ENCODE peak calls at places on chromosomes 6 and 20, in five cellular contexts. V is SJSA1, H is iPS DF 6.9, B is fibroblast of lung, U is upper lobe of left lung. P is an unnamed sample.

GRCh38 chr6:109450801-109451200 is 4.8 kb downstream of the MICAL1 start:
- DNase-seq in U (no peak), H (no peak), V (no peak), B (no peak), P (no peak)

GRCh38 chr6:19613678-19614077 is 223.5 kb upstream of the ID4 start:
- DNase-seq in H (peak), V (no peak), B (no peak), U (no peak), P (no peak)

GRCh38 chr20:19996970-19997369 is 20.2 kb upstream of the NAA20 start:
- DNase-seq in H (no peak), B (peak), V (no peak), U (peak), P (no peak)

GRCh38 chr6:7541175-7542064 is at the start of gene DSP:
- DNase-seq in H (no peak), V (peak), U (peak), B (no peak), P (no peak)

GRCh38 chr6:4967301-4968030 is 36.4 kb downstream of the RPP40 start:
- DNase-seq in U (no peak), H (no peak), B (peak), V (no peak), P (no peak)

GRCh38 chr20:56839791-56840190 is 210.7 kb downstream of the TFAP2C start:
- DNase-seq in V (no peak), B (no peak), H (no peak), U (no peak), P (no peak)

GRCh38 chr20:45343867-45344721 is 4.1 kb downstream of the SDC4 start:
- DNase-seq in V (peak), U (no peak), H (no peak), B (peak), P (peak)

GRCh38 chr6:132007474-132008190 is 56.5 kb upstream of the CCN2 start:
- DNase-seq in B (peak), H (no peak), U (no peak), V (no peak), P (no peak)

GRCh38 chr20:6519556-6519955 is 247.9 kb upstream of the BMP2 start:
- DNase-seq in H (no peak), V (peak), U (no peak), B (peak), P (no peak)

GRCh38 chr6:33621396-33622388 is 570 bp downstream of the ITPR3 start:
- DNase-seq in B (no peak), V (no peak), H (no peak), U (peak), P (no peak)

GRCh38 chr6:16097382-16098171 is 31.3 kb upstream of the MYLIP start:
- DNase-seq in B (no peak), V (no peak), H (no peak), U (no peak), P (no peak)

GRCh38 chr20:46916244-46916603 is 21.6 kb downstream of the EYA2 start:
- DNase-seq in U (no peak), V (no peak), H (no peak), B (no peak), P (no peak)

GRCh38 chr6:42367353-42368011 is 84.2 kb downstream of the TRERF1 start:
- DNase-seq in B (peak), V (peak), U (no peak), H (no peak), P (no peak)
- H3K4me3 ChIP-seq in B (no peak), V (no peak), U (peak), H (no peak), P (no peak)

GRCh38 chr6:144373195-144373594 is 88.1 kb downstream of the UTRN start:
- DNase-seq in B (no peak), U (no peak), H (no peak), V (no peak), P (no peak)

GRCh38 chr6:144378437-144378836 is 93.3 kb downstream of the UTRN start:
- DNase-seq in V (no peak), B (peak), H (no peak), U (no peak), P (no peak)

GRCh38 chr6:144372116-144372515 is 87.0 kb downstream of the UTRN start:
- DNase-seq in B (no peak), U (no peak), H (no peak), V (no peak), P (no peak)

GRCh38 chr6:144377586-144377985 is 92.5 kb downstream of the UTRN start:
- DNase-seq in V (no peak), H (no peak), B (peak), U (no peak), P (no peak)

GRCh38 chr6:144372611-144373010 is 87.5 kb downstream of the UTRN start:
- DNase-seq in B (no peak), V (no peak), H (no peak), U (no peak), P (no peak)
- H3K27ac ChIP-seq in B (no peak), V (no peak), H (no peak), U (no peak), P (no peak)

GRCh38 chr6:93792751-93793150 is 373.4 kb upstream of the EPHA7 start:
- DNase-seq in B (peak), V (no peak), H (no peak), U (no peak), P (no peak)
- H3K4me3 ChIP-seq in B (no peak), V (no peak), H (no peak), U (no peak), P (no peak)

DNA sequence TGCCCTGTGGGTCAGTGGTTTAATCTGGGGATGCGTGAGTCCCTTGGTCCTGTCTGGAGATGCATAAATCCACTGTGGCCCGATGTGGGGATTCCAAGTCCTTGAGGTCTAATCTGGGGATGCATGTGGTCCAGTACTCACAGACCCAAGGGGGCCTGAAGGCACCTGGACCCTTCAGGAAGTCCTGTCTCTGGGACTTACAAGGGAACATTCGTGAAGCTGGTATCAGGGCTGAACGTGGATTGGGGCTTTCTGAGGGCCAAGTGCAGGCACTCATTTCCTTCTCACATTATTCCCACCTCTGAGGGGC is 25.2 kb upstream of the GTSF1L start:
- DNase-seq in V (no peak), B (no peak), U (no peak), H (no peak), P (no peak)
- H3K27ac ChIP-seq in V (peak), B (peak), U (no peak), H (no peak), P (no peak)

GRCh38 chr6:107510108-107510507 is 20.2 kb downstream of the SOBP start:
- DNase-seq in U (no peak), V (no peak), H (no peak), B (no peak), P (no peak)

GRCh38 chr6:107513214-107513613 is 23.3 kb downstream of the SOBP start:
- DNase-seq in H (no peak), U (no peak), B (no peak), V (no peak), P (no peak)

GRCh38 chr6:107511410-107512070 is 21.6 kb downstream of the SOBP start:
- DNase-seq in V (no peak), U (no peak), H (no peak), B (no peak), P (no peak)

GRCh38 chr6:107506145-107506544 is 16.2 kb downstream of the SOBP start:
- DNase-seq in U (no peak), V (no peak), H (no peak), B (no peak), P (no peak)

DNA sequence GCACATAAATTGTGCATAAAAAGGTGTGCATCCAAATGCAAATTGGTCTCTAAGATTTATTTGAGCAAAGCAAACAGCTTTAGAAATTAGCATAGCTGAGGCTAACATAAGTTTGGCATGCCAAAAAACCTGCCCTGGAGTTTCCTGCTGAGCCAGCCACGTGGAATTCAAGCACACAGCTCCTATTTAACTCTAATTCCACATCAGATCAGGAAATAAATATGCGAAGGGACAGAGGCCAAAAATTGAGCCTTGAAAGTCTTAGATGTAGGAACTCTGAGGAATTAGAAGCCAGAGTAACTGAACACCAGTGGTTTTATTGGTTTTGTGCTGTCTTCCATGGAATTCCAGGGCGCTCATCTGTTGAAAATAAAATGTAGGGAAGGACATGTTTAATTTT is 19.6 kb downstream of the SOBP start:
- DNase-seq in H (no peak), V (no peak), B (no peak), U (no peak), P (no peak)
- H3K4me3 ChIP-seq in H (no peak), V (no peak), B (no peak), U (no peak), P (no peak)

DNA sequence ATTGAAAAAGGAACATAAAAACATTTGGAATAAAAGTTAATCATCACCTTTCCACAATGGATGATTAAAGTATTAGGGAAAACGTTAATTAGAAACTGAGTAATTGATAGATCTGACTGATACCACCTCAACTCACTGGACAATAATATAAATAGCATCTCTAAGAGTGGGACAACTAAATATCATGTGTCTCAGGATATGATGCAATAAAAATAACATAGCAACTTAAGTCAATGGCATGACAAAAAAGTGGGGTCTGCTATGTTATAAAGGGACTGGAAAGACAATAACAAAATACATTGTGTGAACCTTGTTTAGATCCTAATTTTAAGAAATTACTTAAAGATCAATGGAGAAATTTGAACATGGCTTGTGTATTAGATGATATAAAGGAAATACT is 10.3 kb downstream of the OR12D1 start:
- DNase-seq in U (no peak), H (no peak), V (no peak), B (no peak), P (no peak)
- H3K27ac ChIP-seq in U (no peak), H (no peak), V (no peak), B (no peak), P (no peak)

GRCh38 chr20:21862958-21863357 is 157.5 kb downstream of the PAX1 start:
- DNase-seq in B (no peak), U (no peak), V (no peak), H (no peak), P (no peak)

DNA sequence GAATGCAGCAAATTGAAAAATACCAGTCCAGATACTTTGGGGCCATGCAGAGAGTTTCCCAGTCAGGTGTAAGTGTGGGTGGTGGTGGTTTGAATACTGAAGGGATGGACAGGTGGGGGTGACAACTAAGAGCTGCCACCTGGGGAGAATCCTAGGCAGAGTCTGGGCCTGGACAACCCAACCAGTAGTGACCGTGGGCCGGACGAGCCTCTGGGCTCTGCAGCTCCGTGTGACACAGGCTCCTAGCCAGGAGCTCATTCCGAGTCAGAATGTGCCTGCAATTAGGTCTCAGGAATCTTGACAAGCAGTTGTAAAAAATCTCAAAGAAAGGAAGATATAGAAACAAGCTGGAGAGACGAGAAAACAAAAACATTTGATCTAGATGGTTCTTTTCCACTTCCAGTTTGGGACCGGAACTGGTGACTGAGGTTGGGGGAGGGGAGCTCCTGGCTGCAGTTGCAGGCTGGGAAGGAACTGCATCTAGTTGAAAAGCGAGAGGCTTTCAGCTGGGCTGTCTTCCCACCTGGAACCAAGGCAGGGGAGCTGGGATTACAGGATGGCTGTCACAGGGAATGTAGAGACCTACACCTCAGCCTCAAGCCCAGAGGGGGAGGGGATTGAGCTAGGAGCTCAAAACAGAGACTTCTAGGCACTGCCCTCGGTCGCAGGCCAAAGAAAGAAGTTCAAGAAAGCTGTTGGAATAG is 156.9 kb downstream of the PAX1 start:
- DNase-seq in U (peak), V (no peak), H (peak), B (no peak), P (no peak)
- H3K4me3 ChIP-seq in U (no peak), V (no peak), H (no peak), B (no peak), P (no peak)

GRCh38 chr6:298233-299049 is 6.2 kb downstream of the DUSP22 start:
- DNase-seq in U (no peak), H (no peak), V (no peak), B (no peak), P (no peak)

GRCh38 chr6:294656-295565 is 2.6 kb downstream of the DUSP22 start:
- DNase-seq in B (no peak), V (no peak), U (no peak), H (no peak), P (no peak)

GRCh38 chr6:299050-299980 is 7.0 kb downstream of the DUSP22 start:
- DNase-seq in H (no peak), B (peak), V (no peak), U (peak), P (no peak)

GRCh38 chr6:297571-298232 is 5.4 kb downstream of the DUSP22 start:
- DNase-seq in V (no peak), B (no peak), H (no peak), U (no peak), P (no peak)

DNA sequence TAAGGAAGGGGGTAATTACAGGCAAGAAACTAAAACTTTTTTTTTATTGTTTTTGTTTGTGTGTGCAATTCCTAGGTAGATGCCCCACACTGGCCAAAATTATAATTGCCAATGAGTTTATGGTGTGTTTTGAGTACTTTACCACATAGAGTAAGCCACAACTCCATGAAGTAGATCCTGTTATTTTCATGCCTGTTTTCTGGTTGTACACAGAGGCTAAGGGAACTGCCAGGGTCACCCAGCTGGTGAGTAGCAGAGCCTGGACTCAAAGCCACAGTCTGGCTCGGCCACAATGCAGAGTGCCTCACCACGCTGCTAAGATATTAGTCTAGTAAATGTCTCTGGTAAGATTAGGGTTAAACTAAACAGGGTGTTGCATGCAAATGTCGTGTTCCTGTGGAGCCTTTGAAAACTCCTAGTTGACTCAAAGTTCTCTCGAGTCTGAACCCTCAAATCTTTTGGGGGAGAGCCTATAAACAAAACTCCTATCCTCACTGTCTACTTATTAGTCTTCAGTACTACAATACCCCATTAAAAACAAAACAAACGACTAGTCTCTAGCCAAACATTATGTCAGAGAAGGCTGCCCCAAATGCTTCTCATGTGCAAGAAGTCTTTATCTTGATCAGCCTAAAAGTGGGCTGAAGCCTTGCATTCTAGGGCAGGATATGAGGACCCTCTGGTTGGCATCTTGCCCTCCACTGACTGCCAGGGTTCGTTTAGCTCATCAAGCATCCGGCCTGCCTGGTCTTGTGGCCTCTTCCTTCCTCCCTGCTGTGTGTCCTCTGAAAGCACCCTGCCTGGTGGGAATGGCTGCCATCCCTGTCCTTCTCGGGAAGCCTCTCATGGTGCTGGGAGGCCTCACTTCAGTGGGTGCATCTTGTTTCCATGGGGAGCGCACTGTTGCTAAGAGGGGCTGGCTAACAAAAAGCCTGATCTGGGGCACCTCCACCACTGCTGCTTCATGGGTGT is 4.2 kb downstream of the DUSP22 start:
- DNase-seq in B (no peak), V (no peak), H (no peak), U (no peak), P (no peak)
- H3K27ac ChIP-seq in B (no peak), V (no peak), H (no peak), U (peak), P (peak)

GRCh38 chr6:51657491-51657890 is 429.9 kb downstream of the PKHD1 start:
- DNase-seq in V (no peak), B (no peak), H (no peak), U (no peak), P (no peak)

GRCh38 chr6:51655517-51655916 is 431.9 kb downstream of the PKHD1 start:
- DNase-seq in U (no peak), H (no peak), B (no peak), V (no peak), P (no peak)

GRCh38 chr6:51648774-51649173 is 438.6 kb downstream of the PKHD1 start:
- DNase-seq in U (no peak), V (no peak), B (no peak), H (no peak), P (no peak)

GRCh38 chr6:51654647-51655046 is 432.8 kb downstream of the PKHD1 start:
- DNase-seq in U (no peak), B (no peak), H (no peak), V (no peak), P (no peak)
- H3K4me3 ChIP-seq in U (no peak), B (no peak), H (no peak), V (no peak), P (no peak)

GRCh38 chr6:158051968-158052367 is 70.3 kb downstream of the SYNJ2 start:
- DNase-seq in H (no peak), U (no peak), V (no peak), B (no peak), P (no peak)
- H3K27ac ChIP-seq in H (no peak), U (no peak), V (no peak), B (no peak), P (no peak)